ENCODE peak calls at places on chromosomes 6 and 20, in four cellular contexts. One of them, this sample, is unnamed.

GRCh38 chr6:157724960-157725741 is 97.9 kb upstream of the SNX9 start:
- DNase-seq in tibial artery: no peak
- DNase-seq in mucosa of descending colon: no peak
- DNase-seq in fibroblast of lung: no peak
- DNase-seq in this sample: no peak

GRCh38 chr6:56144538-56145324 is 102.6 kb downstream of the COL21A1 start:
- DNase-seq in mucosa of descending colon: no peak
- DNase-seq in fibroblast of lung: peak; percentile 78
- DNase-seq in tibial artery: no peak
- DNase-seq in this sample: no peak

GRCh38 chr6:157620905-157621304 is 202.1 kb upstream of the SNX9 start:
- DNase-seq in mucosa of descending colon: no peak
- DNase-seq in fibroblast of lung: peak; percentile 14
- DNase-seq in tibial artery: no peak
- DNase-seq in this sample: no peak

GRCh38 chr6:123926000-123926399 is 122.3 kb downstream of the NKAIN2 start:
- DNase-seq in fibroblast of lung: peak; percentile 57
- DNase-seq in mucosa of descending colon: no peak
- DNase-seq in tibial artery: no peak
- DNase-seq in this sample: no peak

GRCh38 chr20:58892126-58892931 is 39.8 kb downstream of the GNAS start:
- DNase-seq in mucosa of descending colon: peak; percentile 88
- DNase-seq in fibroblast of lung: peak; percentile 73
- DNase-seq in tibial artery: peak; percentile 89
- DNase-seq in this sample: peak; percentile 93

GRCh38 chr6:157133856-157134255 is 189.5 kb downstream of the TMEM242 start:
- DNase-seq in mucosa of descending colon: no peak
- DNase-seq in fibroblast of lung: peak; percentile 52
- DNase-seq in tibial artery: no peak
- DNase-seq in this sample: no peak

GRCh38 chr6:85343428-85343827 is 106.5 kb upstream of the NT5E start:
- DNase-seq in tibial artery: no peak
- DNase-seq in mucosa of descending colon: no peak
- DNase-seq in fibroblast of lung: no peak
- DNase-seq in this sample: no peak

GRCh38 chr20:24943731-24944130 is 5.3 kb upstream of the CST7 start:
- DNase-seq in tibial artery: no peak
- DNase-seq in fibroblast of lung: no peak
- DNase-seq in mucosa of descending colon: no peak
- DNase-seq in this sample: peak; percentile 32

GRCh38 chr6:49556429-49556837 is 6.0 kb downstream of the C6orf141 start:
- DNase-seq in mucosa of descending colon: no peak
- DNase-seq in fibroblast of lung: peak; percentile 91
- DNase-seq in tibial artery: no peak
- DNase-seq in this sample: no peak

GRCh38 chr6:57147401-57147800 is 24.7 kb upstream of the BAG2 start:
- DNase-seq in tibial artery: no peak
- DNase-seq in fibroblast of lung: peak; percentile 79
- DNase-seq in mucosa of descending colon: no peak
- DNase-seq in this sample: no peak

GRCh38 chr6:19052219-19052618 is 665.1 kb downstream of the RNF144B start:
- DNase-seq in mucosa of descending colon: no peak
- DNase-seq in tibial artery: no peak
- DNase-seq in fibroblast of lung: peak; percentile 76
- DNase-seq in this sample: no peak

GRCh38 chr6:141607956-141608355 is 524.8 kb upstream of the GJE1 start:
- DNase-seq in mucosa of descending colon: no peak
- DNase-seq in fibroblast of lung: no peak
- DNase-seq in tibial artery: no peak
- DNase-seq in this sample: no peak

GRCh38 chr6:145891565-145891964 is 72.6 kb downstream of the SHPRH start:
- DNase-seq in mucosa of descending colon: no peak
- DNase-seq in tibial artery: no peak
- DNase-seq in fibroblast of lung: peak; percentile 32
- DNase-seq in this sample: no peak

GRCh38 chr6:142013875-142014495 is 118.7 kb upstream of the GJE1 start:
- DNase-seq in fibroblast of lung: peak; percentile 45
- DNase-seq in mucosa of descending colon: no peak
- DNase-seq in tibial artery: no peak
- DNase-seq in this sample: no peak

GRCh38 chr6:53527249-53527765 is 17.6 kb downstream of the GCLC start:
- DNase-seq in mucosa of descending colon: no peak
- DNase-seq in fibroblast of lung: no peak
- DNase-seq in tibial artery: no peak
- DNase-seq in this sample: no peak

GRCh38 chr6:170476360-170476759 is 76.7 kb downstream of the PSMB1 start:
- DNase-seq in tibial artery: no peak
- DNase-seq in mucosa of descending colon: no peak
- DNase-seq in fibroblast of lung: no peak
- DNase-seq in this sample: no peak

GRCh38 chr6:148893481-148893880 is 146.7 kb downstream of the UST start:
- DNase-seq in mucosa of descending colon: no peak
- DNase-seq in tibial artery: no peak
- DNase-seq in fibroblast of lung: no peak
- DNase-seq in this sample: no peak

GRCh38 chr6:150734235-150734634 is 131.3 kb upstream of the MTHFD1L start:
- DNase-seq in fibroblast of lung: peak; percentile 62
- DNase-seq in tibial artery: no peak
- DNase-seq in mucosa of descending colon: no peak
- DNase-seq in this sample: no peak

GRCh38 chr20:38871560-38871953 is 54.7 kb upstream of the FAM83D start:
- DNase-seq in fibroblast of lung: no peak
- DNase-seq in mucosa of descending colon: no peak
- DNase-seq in tibial artery: no peak
- DNase-seq in this sample: no peak
- H3K4me1 ChIP-seq in fibroblast of lung: no peaks in the 10 kb centered on the region
- H3K4me1 ChIP-seq in mucosa of descending colon: peaks cover 40% of the 10 kb centered on the region
- H3K4me1 ChIP-seq in tibial artery: no peaks in the 10 kb centered on the region
- H3K4me1 ChIP-seq in this sample: peaks cover 84% of the 10 kb centered on the region

GRCh38 chr20:50608750-50609104 is 82.6 kb downstream of the RIPOR3 start:
- DNase-seq in tibial artery: no peak
- DNase-seq in mucosa of descending colon: no peak
- DNase-seq in fibroblast of lung: no peak
- DNase-seq in this sample: no peak

GRCh38 chr20:50607850-50608749 is 83.2 kb downstream of the RIPOR3 start:
- DNase-seq in fibroblast of lung: no peak
- DNase-seq in tibial artery: no peak
- DNase-seq in mucosa of descending colon: no peak
- DNase-seq in this sample: no peak

GRCh38 chr20:50611128-50611810 is 80.1 kb downstream of the RIPOR3 start:
- DNase-seq in fibroblast of lung: peak; percentile 30
- DNase-seq in mucosa of descending colon: no peak
- DNase-seq in tibial artery: no peak
- DNase-seq in this sample: no peak

GRCh38 chr20:50609438-50609989 is 81.8 kb downstream of the RIPOR3 start:
- DNase-seq in fibroblast of lung: no peak
- DNase-seq in tibial artery: no peak
- DNase-seq in mucosa of descending colon: no peak
- DNase-seq in this sample: no peak

DNA sequence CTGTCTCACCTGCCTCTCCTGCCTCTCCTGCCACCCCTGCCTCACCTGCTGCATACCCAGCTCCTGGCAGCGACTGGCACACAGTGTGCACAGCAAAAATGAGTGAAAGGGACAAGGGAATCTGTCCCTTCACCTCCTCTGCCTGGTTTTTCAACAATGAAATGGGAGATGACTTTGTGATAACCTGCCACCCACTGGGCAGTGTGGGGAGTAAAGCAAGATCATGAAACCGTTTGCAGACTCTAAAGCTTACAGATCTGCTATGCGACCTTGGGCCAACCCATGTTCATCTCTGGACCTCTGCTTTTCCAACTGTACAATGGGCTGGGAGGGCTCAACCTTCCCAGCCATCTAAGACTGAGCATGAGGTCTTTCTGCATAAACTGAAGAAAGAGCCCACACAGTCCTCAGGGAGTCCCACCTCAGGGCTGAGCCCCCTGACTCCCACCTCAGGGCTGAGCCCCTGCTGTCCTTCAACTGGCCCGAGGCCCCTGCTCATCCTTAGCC is 81.1 kb downstream of the RIPOR3 start:
- DNase-seq in mucosa of descending colon: no peak
- DNase-seq in fibroblast of lung: no peak
- DNase-seq in tibial artery: no peak
- DNase-seq in this sample: no peak
- TF ChIP-seq CTCF in mucosa of descending colon: no peak
- TF ChIP-seq CTCF in fibroblast of lung: no peak
- TF ChIP-seq CTCF in tibial artery: no peak
- TF ChIP-seq CTCF in this sample: no peak

GRCh38 chr20:3678893-3679720 is 2.7 kb downstream of the ADAM33 start:
- DNase-seq in mucosa of descending colon: no peak
- DNase-seq in tibial artery: no peak
- DNase-seq in fibroblast of lung: no peak
- DNase-seq in this sample: no peak

GRCh38 chr20:3681931-3682820 is at the start of gene ADAM33:
- DNase-seq in tibial artery: peak; percentile 76
- DNase-seq in fibroblast of lung: no peak
- DNase-seq in mucosa of descending colon: no peak
- DNase-seq in this sample: no peak

GRCh38 chr20:3679749-3680700 is 1.8 kb downstream of the ADAM33 start:
- DNase-seq in fibroblast of lung: peak; percentile 79
- DNase-seq in tibial artery: peak; percentile 87
- DNase-seq in mucosa of descending colon: no peak
- DNase-seq in this sample: no peak

GRCh38 chr20:3680701-3681351 is 984 bp downstream of the ADAM33 start:
- DNase-seq in fibroblast of lung: no peak
- DNase-seq in mucosa of descending colon: no peak
- DNase-seq in tibial artery: no peak
- DNase-seq in this sample: no peak

GRCh38 chr20:3681352-3681930 is 369 bp downstream of the ADAM33 start:
- DNase-seq in fibroblast of lung: no peak
- DNase-seq in mucosa of descending colon: no peak
- DNase-seq in tibial artery: no peak
- DNase-seq in this sample: no peak
- H3K4me3 ChIP-seq in fibroblast of lung: peak overlapping the region; percentile 65
- H3K4me3 ChIP-seq in mucosa of descending colon: no peak overlapping the region
- H3K4me3 ChIP-seq in tibial artery: peak overlapping the region; percentile 84
- H3K4me3 ChIP-seq in this sample: peak overlapping the region; percentile 27

DNA sequence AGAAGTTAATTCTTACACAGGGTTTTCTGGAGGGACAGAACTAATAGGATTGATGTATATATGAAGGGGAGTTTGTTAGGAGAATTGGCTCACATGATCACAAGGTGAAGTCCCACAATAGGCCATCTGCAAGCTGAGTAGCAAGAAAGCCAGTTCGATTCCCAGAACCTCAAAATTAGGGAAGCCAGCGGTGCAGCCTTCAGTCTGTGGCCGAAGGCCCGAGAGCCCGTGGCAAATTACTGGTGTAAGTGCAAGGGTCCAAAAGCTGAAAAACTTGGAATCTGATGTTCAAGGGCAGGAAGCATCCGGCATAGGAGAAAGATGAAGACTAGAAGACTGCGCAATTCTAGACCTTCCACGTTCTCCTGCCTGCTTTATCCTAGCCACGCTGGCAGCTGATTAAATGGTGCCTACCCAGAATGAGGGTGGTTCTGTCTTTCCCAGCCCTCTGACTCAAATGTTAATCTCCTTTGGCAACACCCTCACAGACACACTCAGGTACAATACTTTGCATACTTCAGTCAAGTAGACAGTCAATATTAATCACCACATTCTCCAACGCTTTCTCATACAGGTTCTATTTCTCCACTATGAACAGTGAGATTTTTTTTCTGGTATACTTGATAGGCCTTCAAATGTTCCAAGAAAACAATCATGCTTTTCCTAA is 357.0 kb downstream of the LAMA2 start:
- DNase-seq in fibroblast of lung: no peak
- DNase-seq in mucosa of descending colon: no peak
- DNase-seq in tibial artery: no peak
- DNase-seq in this sample: no peak
- H3K4me1 ChIP-seq in fibroblast of lung: no peaks in the 10 kb centered on the region
- H3K4me1 ChIP-seq in mucosa of descending colon: no peaks in the 10 kb centered on the region
- H3K4me1 ChIP-seq in tibial artery: no peaks in the 10 kb centered on the region
- H3K4me1 ChIP-seq in this sample: peaks cover 5% of the 10 kb centered on the region

GRCh38 chr20:53677447-53678314 is 84.0 kb upstream of the ZNF217 start:
- DNase-seq in mucosa of descending colon: no peak
- DNase-seq in tibial artery: no peak
- DNase-seq in fibroblast of lung: peak; percentile 56
- DNase-seq in this sample: no peak
- TF ChIP-seq CTCF in mucosa of descending colon: no peak
- TF ChIP-seq CTCF in tibial artery: no peak
- TF ChIP-seq CTCF in fibroblast of lung: no peak
- TF ChIP-seq CTCF in this sample: no peak

GRCh38 chr6:132404736-132405135 is 3.5 kb upstream of the MOXD1 start:
- DNase-seq in tibial artery: no peak
- DNase-seq in fibroblast of lung: peak; percentile 45
- DNase-seq in mucosa of descending colon: no peak
- DNase-seq in this sample: no peak
- H3K4me3 ChIP-seq in tibial artery: no peak overlapping the region
- H3K4me3 ChIP-seq in fibroblast of lung: no peak overlapping the region
- H3K4me3 ChIP-seq in mucosa of descending colon: no peak overlapping the region
- H3K4me3 ChIP-seq in this sample: no peak overlapping the region

GRCh38 chr20:38162149-38162548 is 2.9 kb downstream of the TGM2 start:
- DNase-seq in fibroblast of lung: no peak
- DNase-seq in tibial artery: no peak
- DNase-seq in mucosa of descending colon: no peak
- DNase-seq in this sample: no peak
- H3K4me1 ChIP-seq in fibroblast of lung: peaks cover 31% of the 10 kb centered on the region
- H3K4me1 ChIP-seq in tibial artery: peaks cover 76% of the 10 kb centered on the region
- H3K4me1 ChIP-seq in mucosa of descending colon: no peaks in the 10 kb centered on the region
- H3K4me1 ChIP-seq in this sample: peaks cover 87% of the 10 kb centered on the region

DNA sequence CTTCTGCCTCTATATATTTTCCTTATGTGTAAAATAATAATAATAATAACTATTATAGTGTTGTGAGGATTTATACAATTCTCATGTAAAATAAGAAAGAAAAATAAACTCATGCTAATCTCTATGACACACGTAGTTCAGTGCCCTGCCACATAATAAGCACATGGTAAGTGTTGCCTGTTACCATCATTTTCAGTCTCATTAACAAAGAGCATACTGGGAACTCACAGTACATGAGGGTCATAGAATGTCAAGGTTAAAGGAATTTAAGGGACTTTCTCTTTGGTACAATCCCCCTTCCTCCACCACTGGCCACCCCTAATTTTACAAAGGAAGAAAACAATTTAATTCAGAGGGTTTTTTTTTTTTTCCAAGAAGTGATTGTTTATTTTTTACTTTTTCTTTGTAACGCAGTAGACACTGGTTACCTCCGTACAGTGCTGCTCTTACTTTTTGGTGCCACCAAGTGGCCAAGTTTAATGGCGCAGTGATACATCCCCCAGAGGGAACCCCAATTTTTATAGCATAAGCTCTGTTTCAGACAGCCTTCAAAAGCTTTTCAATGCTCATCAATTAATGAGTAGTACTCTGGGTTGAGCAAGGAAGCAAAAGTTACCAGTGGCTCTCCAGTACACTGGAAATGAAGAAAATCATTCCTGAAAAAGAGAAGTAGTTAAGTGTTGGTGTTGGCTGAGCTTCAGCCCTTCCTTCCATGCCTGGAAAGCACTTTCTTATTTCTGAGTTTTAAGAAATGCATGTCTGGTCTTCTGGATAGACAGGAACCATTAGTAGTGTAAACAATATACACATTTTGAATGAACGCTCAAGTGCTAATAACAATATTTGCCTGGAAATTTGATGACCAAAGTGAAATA is 129.3 kb upstream of the SMLR1 start:
- DNase-seq in tibial artery: no peak
- DNase-seq in fibroblast of lung: peak; percentile 52
- DNase-seq in mucosa of descending colon: no peak
- DNase-seq in this sample: no peak
- TF ChIP-seq CTCF in tibial artery: peak; percentile 63
- TF ChIP-seq CTCF in fibroblast of lung: peak; percentile 93
- TF ChIP-seq CTCF in mucosa of descending colon: no peak
- TF ChIP-seq CTCF in this sample: peak; percentile 67

This sample was measured in spleen.